ENCODE peak calls at places on chromosomes 5 and 9, in ten cellular contexts. W, E, T, O, B, G, H, U, K and Y are unnamed samples.
A peak's percentile ranks its signal among the peaks of the same experiment; 100 is the strongest.

GRCh38 chr9:2085719-2086515 is 70.8 kb downstream of the SMARCA2 start:
- DNase-seq in K (peak; percentile 79), U (no peak), T (no peak), O (no peak), E (no peak), H (no peak), W (no peak), B (no peak), G (no peak), Y (no peak)

GRCh38 chr5:52738095-52738506 is 49.6 kb upstream of the ITGA1 start:
- DNase-seq in B (no peak), E (no peak), G (no peak), H (no peak), W (no peak), U (no peak), K (peak; percentile 78), T (no peak), O (peak; percentile 96), Y (peak; percentile 28)

GRCh38 chr5:14630706-14631105 is 33.8 kb upstream of the OTULIN start:
- DNase-seq in B (no peak), O (no peak), H (no peak), E (no peak), W (no peak), G (no peak), K (no peak), U (no peak), T (no peak), Y (no peak)

GRCh38 chr5:172833691-172834569 is at the start of gene ERGIC1:
- DNase-seq in H (peak; percentile 50), O (peak; percentile 73), U (peak; percentile 81), B (no peak), T (peak; percentile 89), G (peak; percentile 80), E (peak; percentile 87), W (peak; percentile 72), K (peak; percentile 83), Y (peak; percentile 87)

GRCh38 chr9:21812415-21812814 is 10.0 kb downstream of the MTAP start:
- DNase-seq in G (no peak), W (no peak), K (peak; percentile 41), O (no peak), E (no peak), T (no peak), H (no peak), U (no peak), B (no peak), Y (no peak)

GRCh38 chr9:84154320-84154719 is 173.7 kb downstream of the RMI1 start:
- DNase-seq in U (no peak), H (no peak), B (no peak), E (no peak), O (no peak), W (peak; percentile 17), K (peak; percentile 56), T (no peak), G (no peak), Y (no peak)

GRCh38 chr5:159095218-159095617 is 4.5 kb downstream of the EBF1 start:
- DNase-seq in H (no peak), G (no peak), B (no peak), K (no peak), E (no peak), T (peak; percentile 68), W (no peak), O (no peak), U (no peak), Y (peak; percentile 48)

GRCh38 chr9:78386746-78387145 is 89.8 kb downstream of the PSAT1 start:
- DNase-seq in O (no peak), E (no peak), K (peak; percentile 30), H (no peak), B (no peak), G (no peak), W (no peak), T (no peak), U (no peak), Y (no peak)

GRCh38 chr5:134540747-134541733 is 15.6 kb downstream of the JADE2 start:
- DNase-seq in T (no peak), E (no peak), O (no peak), W (no peak), B (no peak), U (no peak), G (peak; percentile 86), H (no peak), K (no peak), Y (peak; percentile 85)

GRCh38 chr5:122312670-122312988 is 592 bp downstream of the SNCAIP start:
- DNase-seq in G (no peak), E (no peak), K (no peak), W (no peak), U (no peak), O (peak; percentile 7), B (no peak), T (peak; percentile 53), H (no peak), Y (no peak)

GRCh38 chr9:91196103-91196761 is 165.5 kb downstream of the AUH start:
- DNase-seq in G (no peak), W (no peak), H (no peak), U (no peak), O (no peak), T (no peak), K (no peak), E (no peak), B (no peak), Y (no peak)

GRCh38 chr9:104905931-104906330 is 22.0 kb downstream of the ABCA1 start:
- DNase-seq in W (no peak), O (no peak), H (no peak), K (no peak), E (no peak), G (no peak), T (no peak), B (no peak), U (no peak), Y (no peak)

GRCh38 chr5:173240091-173241050 is 5.4 kb upstream of the NKX2-5 start:
- DNase-seq in O (no peak), K (no peak), U (no peak), H (no peak), B (no peak), E (no peak), W (no peak), G (no peak), T (peak; percentile 38), Y (no peak)

GRCh38 chr5:127089206-127089605 is 15.9 kb upstream of the C5orf63 start:
- DNase-seq in O (no peak), K (peak; percentile 16), E (peak; percentile 20), H (no peak), W (no peak), T (no peak), U (no peak), B (no peak), G (no peak), Y (no peak)

GRCh38 chr9:110255417-110256141 is 728 bp downstream of the TXN start:
- DNase-seq in T (peak; percentile 51), H (peak; percentile 18), B (no peak), E (peak; percentile 59), W (no peak), U (no peak), O (peak; percentile 35), G (peak; percentile 49), K (peak; percentile 56), Y (peak; percentile 66)

GRCh38 chr5:73625905-73626811 is at the start of gene ARHGEF28:
- DNase-seq in G (no peak), O (peak; percentile 74), H (no peak), T (peak; percentile 72), W (peak; percentile 28), E (no peak), B (no peak), K (peak; percentile 47), U (no peak), Y (peak; percentile 73)

GRCh38 chr9:95167998-95168397 is 149.5 kb downstream of the FANCC start:
- DNase-seq in G (peak; percentile 26), O (peak; percentile 70), H (peak; percentile 9), U (peak; percentile 38), T (peak; percentile 97), E (peak; percentile 74), K (peak; percentile 98), B (peak; percentile 89), W (peak; percentile 82), Y (peak; percentile 83)

GRCh38 chr9:136858844-136859757 is 7.0 kb downstream of the MAMDC4 start:
- DNase-seq in E (no peak), O (no peak), K (no peak), U (no peak), B (no peak), T (no peak), G (no peak), W (no peak), H (no peak), Y (no peak)

GRCh38 chr9:6354072-6354686 is 26.0 kb downstream of the TPD52L3 start:
- DNase-seq in O (peak; percentile 20), E (peak; percentile 76), W (peak; percentile 69), B (peak; percentile 48), U (peak; percentile 18), K (peak; percentile 88), G (peak; percentile 21), T (peak; percentile 76), H (peak; percentile 0), Y (peak; percentile 77)

GRCh38 chr9:128358861-128359260 is 12.3 kb upstream of the URM1 start:
- DNase-seq in H (no peak), U (no peak), E (no peak), K (no peak), W (no peak), B (no peak), T (no peak), G (no peak), O (no peak), Y (no peak)

GRCh38 chr9:73270967-73271722 is 119.5 kb downstream of the ANXA1 start:
- DNase-seq in K (peak; percentile 97), H (no peak), O (no peak), G (no peak), W (peak; percentile 53), U (no peak), T (no peak), B (peak; percentile 16), E (no peak), Y (no peak)